ENCODE peak calls at places on chromosomes 4 and X, in seven cellular contexts. I, Z, P, F, M, O and J are unnamed samples.

GRCh38 chr4:136706942-136707341 is 825.4 kb downstream of the PCDH18 start:
- DNase-seq in I (no peak), Z (no peak), P (no peak), F (no peak), M (peak), O (no peak), J (no peak)

GRCh38 chr4:126223784-126224407 is 909.1 kb downstream of the FAT4 start:
- DNase-seq in I (no peak), Z (no peak), P (no peak), F (no peak), M (no peak), O (no peak), J (no peak)

GRCh38 chr4:143599827-143600226 is 86.3 kb downstream of the SMARCA5 start:
- DNase-seq in I (no peak), Z (no peak), P (no peak), F (no peak), M (no peak), O (no peak), J (no peak)

GRCh38 chrX:37701588-37701987 is 16.0 kb downstream of the XK start:
- DNase-seq in I (no peak), Z (no peak), P (peak), F (peak), M (no peak), O (no peak), J (no peak)

GRCh38 chr4:152536545-152537182 is 772 bp upstream of the FBXW7 start:
- DNase-seq in I (peak), Z (no peak), P (no peak), F (peak), M (no peak), O (peak), J (no peak)

GRCh38 chr4:25158817-25159216 is 1.4 kb downstream of the SEPSECS start:
- DNase-seq in I (no peak), Z (no peak), P (no peak), F (no peak), M (no peak), O (no peak), J (no peak)

GRCh38 chr4:122652379-122652778 is 31.5 kb upstream of the IL21 start:
- DNase-seq in I (no peak), Z (no peak), P (no peak), F (peak), M (peak), O (peak), J (no peak)

GRCh38 chrX:111386884-111387283 is 25.1 kb downstream of the DCX start:
- DNase-seq in I (no peak), Z (no peak), P (no peak), F (no peak), M (no peak), O (no peak), J (no peak)